ENCODE peak calls at places on chromosome 18, in four cellular contexts. S, D, I and M are unnamed samples.

GRCh38 chr18:63320041-63320689 is 596 bp upstream of the BCL2 start:
- DNase-seq in S (peak), D (peak), I (peak), M (peak)

GRCh38 chr18:25518716-25519053 is 166.7 kb upstream of the ZNF521 start:
- DNase-seq in S (no peak), D (no peak), I (no peak), M (no peak)

GRCh38 chr18:78634061-78634696 is 345.4 kb upstream of the SALL3 start:
- DNase-seq in S (no peak), D (no peak), I (no peak), M (no peak)

GRCh38 chr18:75592527-75592926 is 165.0 kb upstream of the SMIM21 start:
- DNase-seq in S (no peak), D (no peak), I (no peak), M (no peak)

GRCh38 chr18:22674300-22674699 is 256.6 kb upstream of the CTAGE1 start:
- DNase-seq in S (no peak), D (no peak), I (no peak), M (no peak)

GRCh38 chr18:14767474-14767873 is 19.5 kb downstream of the ANKRD30B start:
- DNase-seq in S (no peak), D (no peak), I (no peak), M (no peak)

GRCh38 chr18:8162797-8163196 is 446.4 kb upstream of the RAB12 start:
- DNase-seq in S (no peak), D (no peak), I (peak), M (no peak)

GRCh38 chr18:62399306-62399705 is 74.2 kb downstream of the TNFRSF11A start:
- DNase-seq in S (no peak), D (no peak), I (no peak), M (no peak)

GRCh38 chr18:23995180-23995579 is 19.4 kb upstream of the TTC39C start:
- DNase-seq in S (no peak), D (no peak), I (no peak), M (no peak)

GRCh38 chr18:27363918-27364317 is 178.8 kb upstream of the CHST9 start:
- DNase-seq in S (no peak), D (peak), I (no peak), M (no peak)

GRCh38 chr18:57427429-57428181 is 7.6 kb upstream of the ONECUT2 start:
- DNase-seq in S (no peak), D (no peak), I (no peak), M (no peak)

GRCh38 chr18:45571714-45572113 is 43.6 kb upstream of the SLC14A2 start:
- DNase-seq in S (no peak), D (no peak), I (no peak), M (no peak)

GRCh38 chr18:74836296-74837139 is 238.8 kb downstream of the ZNF407 start:
- DNase-seq in S (peak), D (peak), I (peak), M (no peak)

GRCh38 chr18:40159141-40160017 is 1795.7 kb upstream of the PIK3C3 start:
- DNase-seq in S (no peak), D (peak), I (no peak), M (no peak)

GRCh38 chr18:50192903-50193795 is 1.8 kb downstream of the MYO5B start:
- DNase-seq in S (peak), D (peak), I (no peak), M (no peak)

GRCh38 chr18:50194623-50195532 is at the start of gene MYO5B:
- DNase-seq in S (peak), D (peak), I (no peak), M (no peak)

GRCh38 chr18:50196261-50196660 is 1.3 kb upstream of the MYO5B start:
- DNase-seq in S (no peak), D (no peak), I (no peak), M (no peak)

GRCh38 chr18:50195689-50196088 is 742 bp upstream of the MYO5B start:
- DNase-seq in S (no peak), D (no peak), I (no peak), M (no peak)

GRCh38 chr18:50193796-50194622 is 938 bp downstream of the MYO5B start:
- DNase-seq in S (peak), D (no peak), I (no peak), M (no peak)
- H3K27ac ChIP-seq in S (peak), D (no peak), I (no peak), M (no peak)

GRCh38 chr18:4549164-4549920 is 94.2 kb upstream of the DLGAP1 start:
- DNase-seq in S (no peak), D (no peak), I (no peak), M (no peak)

GRCh38 chr18:4544131-4544530 is 89.0 kb upstream of the DLGAP1 start:
- DNase-seq in S (no peak), D (no peak), I (no peak), M (no peak)

GRCh38 chr18:4541588-4541987 is 86.5 kb upstream of the DLGAP1 start:
- DNase-seq in S (no peak), D (no peak), I (no peak), M (no peak)

DNA sequence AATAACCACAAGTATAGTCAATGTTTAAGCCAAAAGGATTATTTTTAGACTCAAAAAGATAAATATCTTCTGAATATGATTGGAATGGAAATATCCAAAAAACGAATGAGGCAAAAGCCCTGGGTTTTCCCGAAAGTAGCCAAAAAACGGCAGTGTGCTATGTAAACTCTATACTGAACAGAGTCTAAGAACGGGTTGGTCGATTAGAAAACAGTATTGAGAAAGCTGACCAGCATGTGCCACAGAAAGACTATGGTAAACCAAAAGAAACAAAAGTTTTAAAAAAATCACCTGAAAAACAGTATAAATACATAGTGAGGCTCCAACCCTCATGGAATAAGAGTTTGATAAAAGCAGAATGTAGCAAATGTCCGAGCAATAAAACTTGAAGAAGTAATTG is 92.0 kb upstream of the DLGAP1 start:
- DNase-seq in S (no peak), D (no peak), I (no peak), M (no peak)
- TF ChIP-seq EP300 in S (no peak), D (no peak), I (no peak), M (no peak)

DNA sequence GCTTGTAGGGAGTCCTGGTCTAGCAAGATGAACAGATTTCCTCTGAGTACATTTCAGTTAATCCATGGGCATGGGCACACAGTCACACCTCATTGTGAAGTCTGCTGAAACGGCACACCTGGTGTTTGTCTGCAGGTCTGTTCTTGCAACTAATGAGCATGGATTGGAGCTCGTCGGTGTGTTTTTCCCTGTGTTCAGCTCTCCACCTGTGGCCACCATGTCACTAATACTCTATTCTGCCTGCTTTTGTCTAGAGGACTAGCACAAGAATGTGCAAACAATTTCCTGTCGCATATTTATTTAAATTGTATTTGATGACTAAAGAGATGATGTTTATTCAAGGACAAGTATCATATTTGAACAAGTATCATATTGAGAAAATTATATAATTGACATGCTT is 24.5 kb upstream of the PPP4R1 start:
- DNase-seq in S (no peak), D (no peak), I (no peak), M (no peak)
- H3K27ac ChIP-seq in S (no peak), D (no peak), I (no peak), M (no peak)

GRCh38 chr18:76736309-76736708 is 86.0 kb upstream of the ZNF236 start:
- DNase-seq in S (no peak), D (no peak), I (no peak), M (no peak)
- TF ChIP-seq EP300 in S (no peak), D (no peak), I (no peak), M (no peak)

GRCh38 chr18:48217306-48218250 is 191.6 kb downstream of the ZBTB7C start:
- DNase-seq in S (no peak), D (no peak), I (no peak), M (peak)

GRCh38 chr18:48219429-48220145 is 189.6 kb downstream of the ZBTB7C start:
- DNase-seq in S (no peak), D (no peak), I (no peak), M (peak)

GRCh38 chr18:48218285-48219022 is 190.7 kb downstream of the ZBTB7C start:
- DNase-seq in S (no peak), D (no peak), I (no peak), M (peak)

GRCh38 chr18:48215876-48216638 is 193.1 kb downstream of the ZBTB7C start:
- DNase-seq in S (no peak), D (no peak), I (no peak), M (no peak)

DNA sequence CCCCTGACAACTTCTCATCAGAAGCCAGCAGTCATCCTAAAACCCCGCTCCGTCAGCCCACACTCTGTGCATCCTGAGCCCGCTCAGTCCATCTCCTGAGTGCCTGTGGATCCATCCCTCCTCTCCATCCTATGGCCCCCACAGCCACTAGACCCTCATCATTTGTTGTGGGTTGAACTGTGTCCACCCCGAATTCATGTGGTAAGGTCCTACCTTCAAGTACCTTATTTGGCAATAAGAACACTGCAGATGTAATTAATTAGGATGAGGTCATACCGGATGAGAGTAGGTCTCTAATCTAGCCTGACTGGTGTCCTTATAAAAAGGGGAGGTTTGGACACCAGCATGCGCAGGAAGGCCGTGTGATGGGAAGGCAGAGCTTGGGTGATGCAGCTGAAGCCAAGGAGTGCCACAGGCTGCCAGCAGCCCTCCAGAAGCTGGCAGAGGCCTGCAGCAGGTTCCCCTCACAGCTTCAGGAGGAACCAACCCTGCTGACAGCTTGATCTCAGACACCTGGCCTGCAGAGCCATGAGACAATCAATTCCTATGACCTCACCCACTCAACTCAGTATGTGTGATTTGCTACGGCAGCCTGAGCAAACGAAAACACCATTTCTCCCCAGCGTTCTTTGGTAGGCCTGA is 192.4 kb downstream of the ZBTB7C start:
- DNase-seq in S (no peak), D (no peak), I (no peak), M (no peak)
- H3K27ac ChIP-seq in S (no peak), D (no peak), I (no peak), M (no peak)

GRCh38 chr18:59765343-59765742 is 68.1 kb upstream of the CCBE1 start:
- DNase-seq in S (no peak), D (no peak), I (no peak), M (no peak)
- TF ChIP-seq EP300 in S (no peak), D (no peak), I (no peak), M (no peak)

GRCh38 chr18:43392168-43392567 is 114.9 kb upstream of the SYT4 start:
- DNase-seq in S (no peak), D (no peak), I (no peak), M (no peak)
- H3K27ac ChIP-seq in S (no peak), D (no peak), I (no peak), M (no peak)

DNA sequence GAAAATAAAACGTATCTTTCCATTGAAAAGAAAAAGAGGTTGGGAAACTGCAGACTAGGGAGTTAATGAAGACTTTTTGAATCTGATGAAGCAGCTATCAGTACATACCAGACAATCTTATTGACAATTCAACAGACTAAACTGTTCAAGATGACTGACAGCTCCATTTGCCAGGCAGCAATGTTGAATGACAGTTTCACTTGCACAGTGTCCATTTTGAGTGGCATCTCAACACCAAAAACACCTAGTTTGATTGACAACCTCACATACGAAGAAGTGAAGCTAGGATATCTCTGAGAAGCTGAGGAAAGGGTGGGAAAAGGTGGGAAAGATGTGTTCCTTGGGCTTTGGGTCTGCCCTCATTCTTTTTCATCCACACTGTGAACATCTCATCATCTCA is 315.0 kb upstream of the SYT4 start:
- DNase-seq in S (no peak), D (no peak), I (no peak), M (no peak)
- TF ChIP-seq EP300 in S (no peak), D (no peak), I (no peak), M (no peak)